ENCODE peak calls at places on chromosomes 11 and 22, in seven cellular contexts. Y is ovary; B is activated T-helper 1 cell treated with anti-CD3 and anti-CD28 coated beads, Interleukin-12 subunit alpha, Interleukin-12 subunit beta, Interleukin-2, Interleukin-4 antibody, amounts not matched to agents 30 ng/mL and 10 ng/mL and 1 ng/mL, durations not matched to agents 14 hours and 24 hours and 36 hours; T is NCI-H146; D is HFF-Myc; G is SK-MEL-5; H is fibroblast of mammary gland. I is an unnamed sample.

GRCh38 chr22:24965822-24966626 is 13.5 kb downstream of the KIAA1671 start:
- DNase-seq in D (no peak), T (peak), Y (peak), G (no peak), H (no peak), B (no peak), I (no peak)

GRCh38 chr11:47412152-47412746 is 3.9 kb downstream of the SLC39A13 start:
- DNase-seq in B (peak), H (peak), T (peak), G (peak), Y (peak), D (no peak), I (peak)

GRCh38 chr11:295351-296205 is 3.7 kb downstream of the IFITM5 start:
- DNase-seq in G (no peak), Y (no peak), H (no peak), D (no peak), B (no peak), T (no peak), I (peak)

GRCh38 chr11:126277322-126277721 is 5.6 kb upstream of the TIRAP start:
- DNase-seq in B (no peak), Y (no peak), D (no peak), G (no peak), T (no peak), H (no peak), I (no peak)

GRCh38 chr11:83044958-83045712 is 26.6 kb downstream of the RAB30 start:
- DNase-seq in B (no peak), Y (no peak), D (peak), H (peak), T (peak), G (peak), I (no peak)

GRCh38 chr22:38452373-38453064 is 2.5 kb downstream of the KCNJ4 start:
- DNase-seq in D (no peak), Y (no peak), H (no peak), B (no peak), T (no peak), G (no peak), I (peak)

GRCh38 chr11:122649133-122649532 is 6.4 kb upstream of the UBASH3B start:
- DNase-seq in Y (no peak), D (no peak), B (no peak), G (no peak), T (no peak), H (peak), I (no peak)

GRCh38 chr11:36313073-36313472 is 17.0 kb downstream of the PRR5L start:
- DNase-seq in G (no peak), Y (no peak), T (no peak), D (no peak), B (no peak), H (no peak), I (no peak)

GRCh38 chr22:27614291-27615007 is 187.1 kb downstream of the MN1 start:
- DNase-seq in T (no peak), B (no peak), D (no peak), H (no peak), Y (no peak), G (no peak), I (no peak)

GRCh38 chr11:82398300-82398815 is 335.3 kb downstream of the FAM181B start:
- DNase-seq in Y (peak), D (no peak), G (no peak), H (peak), T (no peak), B (no peak), I (no peak)

GRCh38 chr11:45037425-45038005 is 86.8 kb upstream of the TP53I11 start:
- DNase-seq in T (no peak), B (no peak), G (no peak), D (no peak), H (no peak), Y (no peak), I (no peak)

GRCh38 chr22:23812378-23812777 is 25.6 kb downstream of the SMARCB1 start:
- DNase-seq in B (no peak), T (no peak), D (no peak), H (no peak), Y (no peak), G (no peak), I (no peak)

GRCh38 chr11:16791494-16791961 is 53.1 kb downstream of the C11orf58 start:
- DNase-seq in G (peak), B (no peak), H (peak), T (no peak), Y (no peak), D (peak), I (no peak)

GRCh38 chr22:21918466-21919185 is 34.0 kb downstream of the PPM1F start:
- DNase-seq in B (no peak), T (no peak), H (no peak), D (no peak), G (no peak), Y (no peak), I (no peak)

GRCh38 chr22:44088976-44089570 is 65.0 kb downstream of the PARVB start:
- DNase-seq in Y (no peak), B (no peak), G (no peak), D (no peak), T (no peak), H (peak), I (peak)

GRCh38 chr11:89491141-89491690 is at the start of gene NOX4:
- DNase-seq in B (no peak), T (no peak), D (no peak), H (peak), G (peak), Y (peak), I (peak)

GRCh38 chr22:29314537-29315285 is 786 bp downstream of the RASL10A start:
- DNase-seq in G (no peak), T (peak), Y (no peak), H (no peak), B (no peak), D (no peak), I (no peak)

GRCh38 chr11:698493-699115 is 3.0 kb downstream of the TMEM80 start:
- DNase-seq in B (no peak), T (no peak), G (no peak), D (no peak), Y (no peak), H (no peak), I (no peak)

GRCh38 chr22:40175571-40176105 is 2.1 kb upstream of the TNRC6B start:
- DNase-seq in B (no peak), Y (no peak), D (no peak), G (peak), T (no peak), H (no peak), I (no peak)

GRCh38 chr11:74487875-74488274 is 5.6 kb downstream of the LIPT2 start:
- DNase-seq in G (peak), H (peak), Y (no peak), B (no peak), T (peak), D (no peak), I (no peak)

GRCh38 chr22:28414017-28414416 is 265.6 kb downstream of the TTC28 start:
- DNase-seq in B (no peak), G (no peak), D (no peak), H (peak), T (no peak), Y (no peak), I (no peak)